ENCODE peak calls at places on chromosome 6, in seven cellular contexts. One of them, this sample, is unnamed.

GRCh38 chr6:14728396-14729024 is 517.4 kb upstream of the JARID2 start:
- DNase-seq in erythroblast: peak
- DNase-seq in RPMI8226: no peak
- DNase-seq in smooth muscle cell of the brain vasculature: no peak
- DNase-seq in tibial nerve: no peak
- DNase-seq in HEK293T: no peak
- DNase-seq in activated CD4-positive, CD25-positive, alpha-beta regulatory T cell treated with anti-CD3 and anti-CD28 coated beads, Interleukin-2, amount 50 U/mL, for 72 hours: no peak
- DNase-seq in this sample: peak

GRCh38 chr6:118936304-118936703 is 1.3 kb upstream of the MCM9 start:
- DNase-seq in smooth muscle cell of the brain vasculature: no peak
- DNase-seq in HEK293T: no peak
- DNase-seq in erythroblast: peak
- DNase-seq in tibial nerve: no peak
- DNase-seq in RPMI8226: no peak
- DNase-seq in activated CD4-positive, CD25-positive, alpha-beta regulatory T cell treated with anti-CD3 and anti-CD28 coated beads, Interleukin-2, amount 50 U/mL, for 72 hours: no peak
- DNase-seq in this sample: no peak

GRCh38 chr6:97195117-97195516 is 87.9 kb downstream of the MMS22L start:
- DNase-seq in HEK293T: no peak
- DNase-seq in activated CD4-positive, CD25-positive, alpha-beta regulatory T cell treated with anti-CD3 and anti-CD28 coated beads, Interleukin-2, amount 50 U/mL, for 72 hours: no peak
- DNase-seq in smooth muscle cell of the brain vasculature: no peak
- DNase-seq in erythroblast: peak
- DNase-seq in RPMI8226: no peak
- DNase-seq in tibial nerve: no peak
- DNase-seq in this sample: no peak

GRCh38 chr6:85669735-85670194 is 27.1 kb upstream of the SYNCRIP start:
- DNase-seq in RPMI8226: no peak
- DNase-seq in HEK293T: no peak
- DNase-seq in activated CD4-positive, CD25-positive, alpha-beta regulatory T cell treated with anti-CD3 and anti-CD28 coated beads, Interleukin-2, amount 50 U/mL, for 72 hours: peak
- DNase-seq in erythroblast: no peak
- DNase-seq in smooth muscle cell of the brain vasculature: no peak
- DNase-seq in tibial nerve: no peak
- DNase-seq in this sample: peak

GRCh38 chr6:7672066-7673062 is 53.5 kb upstream of the BMP6 start:
- DNase-seq in erythroblast: no peak
- DNase-seq in activated CD4-positive, CD25-positive, alpha-beta regulatory T cell treated with anti-CD3 and anti-CD28 coated beads, Interleukin-2, amount 50 U/mL, for 72 hours: no peak
- DNase-seq in tibial nerve: no peak
- DNase-seq in smooth muscle cell of the brain vasculature: no peak
- DNase-seq in HEK293T: no peak
- DNase-seq in RPMI8226: no peak
- DNase-seq in this sample: peak

GRCh38 chr6:45478235-45478634 is 100.5 kb upstream of the SUPT3H start:
- DNase-seq in erythroblast: no peak
- DNase-seq in activated CD4-positive, CD25-positive, alpha-beta regulatory T cell treated with anti-CD3 and anti-CD28 coated beads, Interleukin-2, amount 50 U/mL, for 72 hours: no peak
- DNase-seq in HEK293T: no peak
- DNase-seq in smooth muscle cell of the brain vasculature: no peak
- DNase-seq in tibial nerve: no peak
- DNase-seq in RPMI8226: no peak
- DNase-seq in this sample: peak

GRCh38 chr6:168988801-168989200 is 264.8 kb downstream of the THBS2 start:
- DNase-seq in smooth muscle cell of the brain vasculature: no peak
- DNase-seq in activated CD4-positive, CD25-positive, alpha-beta regulatory T cell treated with anti-CD3 and anti-CD28 coated beads, Interleukin-2, amount 50 U/mL, for 72 hours: no peak
- DNase-seq in HEK293T: no peak
- DNase-seq in erythroblast: no peak
- DNase-seq in RPMI8226: no peak
- DNase-seq in tibial nerve: peak
- DNase-seq in this sample: no peak

GRCh38 chr6:37698264-37699137 is 818 bp upstream of the MDGA1 start:
- DNase-seq in RPMI8226: peak
- DNase-seq in activated CD4-positive, CD25-positive, alpha-beta regulatory T cell treated with anti-CD3 and anti-CD28 coated beads, Interleukin-2, amount 50 U/mL, for 72 hours: peak
- DNase-seq in smooth muscle cell of the brain vasculature: no peak
- DNase-seq in tibial nerve: no peak
- DNase-seq in erythroblast: peak
- DNase-seq in HEK293T: peak
- DNase-seq in this sample: no peak

GRCh38 chr6:110493253-110493800 is 16.9 kb upstream of the SLC22A16 start:
- DNase-seq in RPMI8226: no peak
- DNase-seq in activated CD4-positive, CD25-positive, alpha-beta regulatory T cell treated with anti-CD3 and anti-CD28 coated beads, Interleukin-2, amount 50 U/mL, for 72 hours: no peak
- DNase-seq in erythroblast: no peak
- DNase-seq in HEK293T: no peak
- DNase-seq in tibial nerve: no peak
- DNase-seq in smooth muscle cell of the brain vasculature: no peak
- DNase-seq in this sample: no peak

GRCh38 chr6:158653577-158654354 is 3.9 kb downstream of the SYTL3 start:
- DNase-seq in RPMI8226: peak
- DNase-seq in erythroblast: no peak
- DNase-seq in activated CD4-positive, CD25-positive, alpha-beta regulatory T cell treated with anti-CD3 and anti-CD28 coated beads, Interleukin-2, amount 50 U/mL, for 72 hours: peak
- DNase-seq in tibial nerve: no peak
- DNase-seq in smooth muscle cell of the brain vasculature: no peak
- DNase-seq in HEK293T: no peak
- DNase-seq in this sample: no peak

GRCh38 chr6:13272131-13273046 is 55.9 kb downstream of the TBC1D7 start:
- DNase-seq in tibial nerve: peak
- DNase-seq in HEK293T: no peak
- DNase-seq in RPMI8226: peak
- DNase-seq in smooth muscle cell of the brain vasculature: no peak
- DNase-seq in erythroblast: peak
- DNase-seq in activated CD4-positive, CD25-positive, alpha-beta regulatory T cell treated with anti-CD3 and anti-CD28 coated beads, Interleukin-2, amount 50 U/mL, for 72 hours: no peak
- DNase-seq in this sample: no peak

GRCh38 chr6:168217880-168218537 is 101.6 kb downstream of the DACT2 start:
- DNase-seq in HEK293T: no peak
- DNase-seq in erythroblast: no peak
- DNase-seq in RPMI8226: peak
- DNase-seq in activated CD4-positive, CD25-positive, alpha-beta regulatory T cell treated with anti-CD3 and anti-CD28 coated beads, Interleukin-2, amount 50 U/mL, for 72 hours: no peak
- DNase-seq in smooth muscle cell of the brain vasculature: no peak
- DNase-seq in tibial nerve: no peak
- DNase-seq in this sample: no peak

GRCh38 chr6:147099974-147100373 is 104.2 kb upstream of the STXBP5 start:
- DNase-seq in HEK293T: no peak
- DNase-seq in smooth muscle cell of the brain vasculature: peak
- DNase-seq in tibial nerve: no peak
- DNase-seq in erythroblast: no peak
- DNase-seq in activated CD4-positive, CD25-positive, alpha-beta regulatory T cell treated with anti-CD3 and anti-CD28 coated beads, Interleukin-2, amount 50 U/mL, for 72 hours: no peak
- DNase-seq in RPMI8226: no peak
- DNase-seq in this sample: peak

GRCh38 chr6:16157909-16158308 is 29.0 kb downstream of the MYLIP start:
- DNase-seq in erythroblast: no peak
- DNase-seq in RPMI8226: no peak
- DNase-seq in tibial nerve: no peak
- DNase-seq in activated CD4-positive, CD25-positive, alpha-beta regulatory T cell treated with anti-CD3 and anti-CD28 coated beads, Interleukin-2, amount 50 U/mL, for 72 hours: no peak
- DNase-seq in HEK293T: no peak
- DNase-seq in smooth muscle cell of the brain vasculature: no peak
- DNase-seq in this sample: no peak

GRCh38 chr6:140537834-140538680 is 1163.6 kb upstream of the CITED2 start:
- DNase-seq in smooth muscle cell of the brain vasculature: peak
- DNase-seq in activated CD4-positive, CD25-positive, alpha-beta regulatory T cell treated with anti-CD3 and anti-CD28 coated beads, Interleukin-2, amount 50 U/mL, for 72 hours: no peak
- DNase-seq in HEK293T: peak
- DNase-seq in erythroblast: no peak
- DNase-seq in tibial nerve: no peak
- DNase-seq in RPMI8226: no peak
- DNase-seq in this sample: peak

GRCh38 chr6:130900913-130901312 is 73.7 kb downstream of the SMLR1 start:
- DNase-seq in HEK293T: no peak
- DNase-seq in erythroblast: no peak
- DNase-seq in smooth muscle cell of the brain vasculature: peak
- DNase-seq in RPMI8226: no peak
- DNase-seq in activated CD4-positive, CD25-positive, alpha-beta regulatory T cell treated with anti-CD3 and anti-CD28 coated beads, Interleukin-2, amount 50 U/mL, for 72 hours: no peak
- DNase-seq in tibial nerve: peak
- DNase-seq in this sample: no peak

GRCh38 chr6:16816891-16817290 is 55.6 kb upstream of the ATXN1 start:
- DNase-seq in smooth muscle cell of the brain vasculature: no peak
- DNase-seq in activated CD4-positive, CD25-positive, alpha-beta regulatory T cell treated with anti-CD3 and anti-CD28 coated beads, Interleukin-2, amount 50 U/mL, for 72 hours: no peak
- DNase-seq in tibial nerve: no peak
- DNase-seq in HEK293T: no peak
- DNase-seq in erythroblast: no peak
- DNase-seq in RPMI8226: no peak
- DNase-seq in this sample: no peak

GRCh38 chr6:69650703-69651102 is 146.1 kb downstream of the LMBRD1 start:
- DNase-seq in tibial nerve: no peak
- DNase-seq in HEK293T: no peak
- DNase-seq in erythroblast: no peak
- DNase-seq in smooth muscle cell of the brain vasculature: no peak
- DNase-seq in activated CD4-positive, CD25-positive, alpha-beta regulatory T cell treated with anti-CD3 and anti-CD28 coated beads, Interleukin-2, amount 50 U/mL, for 72 hours: no peak
- DNase-seq in RPMI8226: no peak
- DNase-seq in this sample: no peak

GRCh38 chr6:7414811-7415210 is 25.2 kb downstream of the RIOK1 start:
- DNase-seq in smooth muscle cell of the brain vasculature: no peak
- DNase-seq in activated CD4-positive, CD25-positive, alpha-beta regulatory T cell treated with anti-CD3 and anti-CD28 coated beads, Interleukin-2, amount 50 U/mL, for 72 hours: no peak
- DNase-seq in tibial nerve: no peak
- DNase-seq in HEK293T: no peak
- DNase-seq in RPMI8226: no peak
- DNase-seq in erythroblast: no peak
- DNase-seq in this sample: peak

GRCh38 chr6:13371421-13372072 is 43.2 kb upstream of the TBC1D7 start:
- DNase-seq in RPMI8226: no peak
- DNase-seq in erythroblast: no peak
- DNase-seq in tibial nerve: no peak
- DNase-seq in activated CD4-positive, CD25-positive, alpha-beta regulatory T cell treated with anti-CD3 and anti-CD28 coated beads, Interleukin-2, amount 50 U/mL, for 72 hours: no peak
- DNase-seq in HEK293T: no peak
- DNase-seq in smooth muscle cell of the brain vasculature: no peak
- DNase-seq in this sample: no peak

GRCh38 chr6:64930664-64931063 is 776.4 kb downstream of the EYS start:
- DNase-seq in activated CD4-positive, CD25-positive, alpha-beta regulatory T cell treated with anti-CD3 and anti-CD28 coated beads, Interleukin-2, amount 50 U/mL, for 72 hours: no peak
- DNase-seq in HEK293T: no peak
- DNase-seq in RPMI8226: no peak
- DNase-seq in smooth muscle cell of the brain vasculature: no peak
- DNase-seq in erythroblast: no peak
- DNase-seq in tibial nerve: no peak
- DNase-seq in this sample: no peak

GRCh38 chr6:39590994-39591393 is 134.2 kb downstream of the KIF6 start:
- DNase-seq in HEK293T: no peak
- DNase-seq in tibial nerve: no peak
- DNase-seq in erythroblast: no peak
- DNase-seq in activated CD4-positive, CD25-positive, alpha-beta regulatory T cell treated with anti-CD3 and anti-CD28 coated beads, Interleukin-2, amount 50 U/mL, for 72 hours: no peak
- DNase-seq in smooth muscle cell of the brain vasculature: no peak
- DNase-seq in RPMI8226: no peak
- DNase-seq in this sample: no peak

This sample was measured in foreskin keratinocyte.